ENCODE peak calls at places on chromosomes 6 and 20, in ten cellular contexts. One of them, this sample, is unnamed.

GRCh38 chr6:132236281-132236680 is 165.0 kb downstream of the MOXD1 start:
- DNase-seq in midbrain: no peak
- DNase-seq in transverse colon: no peak
- DNase-seq in NCI-H748 treated with DMSO at 0.1 percent for 48 hours: no peak
- DNase-seq in NCI-H345: no peak
- DNase-seq in neural crest cell: no peak
- DNase-seq in HFFc6: peak
- DNase-seq in NAMALWA: no peak
- DNase-seq in SK-MEL-5: no peak
- DNase-seq in EH: peak
- DNase-seq in this sample: no peak

GRCh38 chr20:54633903-54634302 is 158.5 kb downstream of the DOK5 start:
- DNase-seq in HFFc6: no peak
- DNase-seq in NCI-H345: no peak
- DNase-seq in midbrain: no peak
- DNase-seq in SK-MEL-5: no peak
- DNase-seq in EH: no peak
- DNase-seq in NCI-H748 treated with DMSO at 0.1 percent for 48 hours: no peak
- DNase-seq in neural crest cell: no peak
- DNase-seq in NAMALWA: no peak
- DNase-seq in transverse colon: no peak
- DNase-seq in this sample: no peak

GRCh38 chr6:35078896-35079295 is 62.2 kb downstream of the TCP11 start:
- DNase-seq in NCI-H345: no peak
- DNase-seq in HFFc6: no peak
- DNase-seq in EH: no peak
- DNase-seq in transverse colon: no peak
- DNase-seq in NAMALWA: no peak
- DNase-seq in NCI-H748 treated with DMSO at 0.1 percent for 48 hours: no peak
- DNase-seq in SK-MEL-5: no peak
- DNase-seq in neural crest cell: no peak
- DNase-seq in midbrain: no peak
- DNase-seq in this sample: no peak

GRCh38 chr20:32637738-32638137 is 36.0 kb downstream of the C20orf203 start:
- DNase-seq in SK-MEL-5: no peak
- DNase-seq in neural crest cell: no peak
- DNase-seq in NAMALWA: no peak
- DNase-seq in HFFc6: no peak
- DNase-seq in NCI-H345: no peak
- DNase-seq in transverse colon: no peak
- DNase-seq in NCI-H748 treated with DMSO at 0.1 percent for 48 hours: no peak
- DNase-seq in midbrain: no peak
- DNase-seq in EH: no peak
- DNase-seq in this sample: no peak

GRCh38 chr20:36085686-36086267 is 68.8 kb upstream of the EPB41L1 start:
- DNase-seq in NCI-H345: no peak
- DNase-seq in SK-MEL-5: peak
- DNase-seq in neural crest cell: no peak
- DNase-seq in midbrain: no peak
- DNase-seq in NCI-H748 treated with DMSO at 0.1 percent for 48 hours: no peak
- DNase-seq in EH: peak
- DNase-seq in HFFc6: peak
- DNase-seq in transverse colon: peak
- DNase-seq in NAMALWA: no peak
- DNase-seq in this sample: no peak

GRCh38 chr6:29647927-29648642 is 8.8 kb upstream of the MOG start:
- DNase-seq in SK-MEL-5: peak
- DNase-seq in EH: peak
- DNase-seq in HFFc6: peak
- DNase-seq in NCI-H748 treated with DMSO at 0.1 percent for 48 hours: peak
- DNase-seq in transverse colon: no peak
- DNase-seq in midbrain: peak
- DNase-seq in neural crest cell: no peak
- DNase-seq in NAMALWA: peak
- DNase-seq in NCI-H345: peak
- DNase-seq in this sample: peak

GRCh38 chr6:73648166-73648565 is 5.6 kb downstream of the SLC17A5 start:
- DNase-seq in HFFc6: no peak
- DNase-seq in neural crest cell: no peak
- DNase-seq in NCI-H345: no peak
- DNase-seq in NCI-H748 treated with DMSO at 0.1 percent for 48 hours: no peak
- DNase-seq in EH: peak
- DNase-seq in SK-MEL-5: no peak
- DNase-seq in transverse colon: no peak
- DNase-seq in NAMALWA: no peak
- DNase-seq in midbrain: no peak
- DNase-seq in this sample: no peak

GRCh38 chr20:43680976-43681375 is 14.1 kb downstream of the MYBL2 start:
- DNase-seq in midbrain: no peak
- DNase-seq in neural crest cell: no peak
- DNase-seq in NCI-H345: no peak
- DNase-seq in NCI-H748 treated with DMSO at 0.1 percent for 48 hours: no peak
- DNase-seq in transverse colon: no peak
- DNase-seq in EH: peak
- DNase-seq in SK-MEL-5: no peak
- DNase-seq in NAMALWA: peak
- DNase-seq in HFFc6: no peak
- DNase-seq in this sample: no peak

GRCh38 chr20:3229158-3229557 is 9.8 kb downstream of the SLC4A11 start:
- DNase-seq in NCI-H748 treated with DMSO at 0.1 percent for 48 hours: no peak
- DNase-seq in midbrain: no peak
- DNase-seq in NCI-H345: no peak
- DNase-seq in HFFc6: no peak
- DNase-seq in EH: no peak
- DNase-seq in transverse colon: no peak
- DNase-seq in SK-MEL-5: no peak
- DNase-seq in neural crest cell: no peak
- DNase-seq in NAMALWA: no peak
- DNase-seq in this sample: no peak

GRCh38 chr6:14943116-14943515 is 302.8 kb upstream of the JARID2 start:
- DNase-seq in NCI-H748 treated with DMSO at 0.1 percent for 48 hours: no peak
- DNase-seq in NCI-H345: no peak
- DNase-seq in NAMALWA: no peak
- DNase-seq in SK-MEL-5: no peak
- DNase-seq in transverse colon: no peak
- DNase-seq in EH: no peak
- DNase-seq in midbrain: no peak
- DNase-seq in HFFc6: no peak
- DNase-seq in neural crest cell: no peak
- DNase-seq in this sample: no peak

GRCh38 chr20:51536116-51537069 is 6.1 kb downstream of the NFATC2 start:
- DNase-seq in NCI-H748 treated with DMSO at 0.1 percent for 48 hours: peak
- DNase-seq in NAMALWA: no peak
- DNase-seq in midbrain: no peak
- DNase-seq in neural crest cell: no peak
- DNase-seq in SK-MEL-5: no peak
- DNase-seq in EH: no peak
- DNase-seq in NCI-H345: peak
- DNase-seq in HFFc6: no peak
- DNase-seq in transverse colon: no peak
- DNase-seq in this sample: no peak

GRCh38 chr20:45041464-45042337 is 59.2 kb downstream of the KCNS1 start:
- DNase-seq in NCI-H748 treated with DMSO at 0.1 percent for 48 hours: no peak
- DNase-seq in NAMALWA: no peak
- DNase-seq in EH: peak
- DNase-seq in neural crest cell: no peak
- DNase-seq in HFFc6: peak
- DNase-seq in midbrain: no peak
- DNase-seq in SK-MEL-5: peak
- DNase-seq in NCI-H345: peak
- DNase-seq in transverse colon: peak
- DNase-seq in this sample: no peak

GRCh38 chr6:138692058-138692977 is 81.3 kb upstream of the CCDC28A start:
- DNase-seq in SK-MEL-5: peak
- DNase-seq in transverse colon: peak
- DNase-seq in NCI-H748 treated with DMSO at 0.1 percent for 48 hours: peak
- DNase-seq in neural crest cell: peak
- DNase-seq in midbrain: peak
- DNase-seq in NCI-H345: peak
- DNase-seq in EH: peak
- DNase-seq in NAMALWA: peak
- DNase-seq in HFFc6: peak
- DNase-seq in this sample: peak

GRCh38 chr6:100276311-100277057 is 188.2 kb downstream of the SIM1 start:
- DNase-seq in SK-MEL-5: no peak
- DNase-seq in EH: no peak
- DNase-seq in NCI-H345: no peak
- DNase-seq in neural crest cell: no peak
- DNase-seq in HFFc6: no peak
- DNase-seq in midbrain: no peak
- DNase-seq in NAMALWA: no peak
- DNase-seq in NCI-H748 treated with DMSO at 0.1 percent for 48 hours: no peak
- DNase-seq in transverse colon: no peak
- DNase-seq in this sample: no peak

GRCh38 chr6:170279977-170280688 is 10.7 kb downstream of the DLL1 start:
- DNase-seq in neural crest cell: no peak
- DNase-seq in HFFc6: peak
- DNase-seq in SK-MEL-5: no peak
- DNase-seq in NAMALWA: peak
- DNase-seq in NCI-H748 treated with DMSO at 0.1 percent for 48 hours: peak
- DNase-seq in midbrain: no peak
- DNase-seq in NCI-H345: peak
- DNase-seq in transverse colon: peak
- DNase-seq in EH: peak
- DNase-seq in this sample: peak

GRCh38 chr6:71510057-71510713 is 221.6 kb downstream of the OGFRL1 start:
- DNase-seq in NCI-H345: peak
- DNase-seq in NCI-H748 treated with DMSO at 0.1 percent for 48 hours: no peak
- DNase-seq in HFFc6: peak
- DNase-seq in SK-MEL-5: peak
- DNase-seq in EH: peak
- DNase-seq in NAMALWA: peak
- DNase-seq in neural crest cell: no peak
- DNase-seq in midbrain: peak
- DNase-seq in transverse colon: peak
- DNase-seq in this sample: peak

GRCh38 chr6:88870728-88871330 is 92.6 kb downstream of the RNGTT start:
- DNase-seq in HFFc6: peak
- DNase-seq in NAMALWA: peak
- DNase-seq in SK-MEL-5: peak
- DNase-seq in neural crest cell: peak
- DNase-seq in EH: peak
- DNase-seq in NCI-H345: peak
- DNase-seq in midbrain: peak
- DNase-seq in transverse colon: peak
- DNase-seq in NCI-H748 treated with DMSO at 0.1 percent for 48 hours: peak
- DNase-seq in this sample: peak

GRCh38 chr6:85865665-85866372 is 223.1 kb upstream of the SYNCRIP start:
- DNase-seq in NAMALWA: peak
- DNase-seq in SK-MEL-5: peak
- DNase-seq in NCI-H748 treated with DMSO at 0.1 percent for 48 hours: peak
- DNase-seq in EH: peak
- DNase-seq in transverse colon: no peak
- DNase-seq in neural crest cell: no peak
- DNase-seq in NCI-H345: no peak
- DNase-seq in midbrain: no peak
- DNase-seq in HFFc6: peak
- DNase-seq in this sample: peak

GRCh38 chr20:59159822-59160740 is 3.5 kb upstream of the ZNF831 start:
- DNase-seq in SK-MEL-5: no peak
- DNase-seq in EH: no peak
- DNase-seq in NCI-H345: no peak
- DNase-seq in NAMALWA: peak
- DNase-seq in HFFc6: no peak
- DNase-seq in midbrain: no peak
- DNase-seq in neural crest cell: no peak
- DNase-seq in NCI-H748 treated with DMSO at 0.1 percent for 48 hours: peak
- DNase-seq in transverse colon: peak
- DNase-seq in this sample: no peak

GRCh38 chr20:62825994-62826645 is 9.3 kb downstream of the COL9A3 start:
- DNase-seq in transverse colon: no peak
- DNase-seq in SK-MEL-5: no peak
- DNase-seq in neural crest cell: no peak
- DNase-seq in NCI-H345: no peak
- DNase-seq in EH: no peak
- DNase-seq in NAMALWA: peak
- DNase-seq in NCI-H748 treated with DMSO at 0.1 percent for 48 hours: no peak
- DNase-seq in HFFc6: no peak
- DNase-seq in midbrain: no peak
- DNase-seq in this sample: no peak